ENCODE peak calls at places on chromosomes 4 and X, in seven cellular contexts. J is CD8-positive, alpha-beta T cell; U is body of pancreas; W is CD4-positive, CD25-positive, alpha-beta regulatory T cell; H is MM.1S; E is tibial artery; P is SK-N-SH. M is an unnamed sample. For H3K4me1 and H3K9me3, the result is how much of the 10 kb centered on the place peaks cover.

GRCh38 chr4:95963456-95963855 is 123.6 kb downstream of the PDHA2 start:
- DNase-seq in J (no peak), U (no peak), W (no peak), H (no peak), E (no peak), P (no peak), M (no peak)

GRCh38 chr4:161762796-161763195 is 401.0 kb downstream of the FSTL5 start:
- DNase-seq in J (no peak), U (no peak), W (no peak), H (no peak), E (no peak), P (no peak), M (no peak)

GRCh38 chr4:130257271-130257670 is 1161.3 kb downstream of the C4orf33 start:
- DNase-seq in J (no peak), U (no peak), W (no peak), H (no peak), E (no peak), P (no peak), M (no peak)

GRCh38 chr4:188336891-188337290 is 197.7 kb downstream of the TRIML1 start:
- DNase-seq in J (no peak), U (no peak), W (no peak), H (no peak), E (no peak), P (no peak), M (no peak)

GRCh38 chrX:29662101-29662500 is 553.3 kb upstream of the MAGEB2 start:
- DNase-seq in J (no peak), U (no peak), W (no peak), H (no peak), E (no peak), P (no peak), M (no peak)

GRCh38 chr4:40348000-40348399 is 12.9 kb downstream of the CHRNA9 start:
- DNase-seq in J (no peak), U (no peak), W (no peak), H (no peak), E (no peak), P (no peak), M (no peak)

GRCh38 chr4:87916636-87917035 is 58.9 kb upstream of the SPP1 start:
- DNase-seq in J (no peak), U (peak), W (no peak), H (no peak), E (no peak), P (no peak), M (no peak)

GRCh38 chrX:16658284-16658683 is 8.3 kb downstream of the S100G start:
- DNase-seq in J (no peak), U (no peak), W (no peak), H (no peak), E (no peak), P (no peak), M (no peak)

GRCh38 chr4:125952631-125953030 is 637.9 kb downstream of the FAT4 start:
- DNase-seq in J (no peak), U (no peak), W (no peak), H (no peak), E (no peak), P (no peak), M (no peak)

GRCh38 chr4:151484396-151485102 is 75.6 kb downstream of the FHIP1A start:
- DNase-seq in J (no peak), U (no peak), W (no peak), H (no peak), E (no peak), P (no peak), M (peak)

GRCh38 chr4:87971866-87972265 is 3.6 kb upstream of the SPP1 start:
- DNase-seq in J (no peak), U (no peak), W (no peak), H (no peak), E (no peak), P (no peak), M (no peak)

GRCh38 chr4:181289203-181289602 is 954.0 kb upstream of the TENM3 start:
- DNase-seq in J (no peak), U (no peak), W (no peak), H (no peak), E (no peak), P (no peak), M (no peak)

GRCh38 chrX:17923546-17923945 is 62.4 kb upstream of the RAI2 start:
- DNase-seq in J (no peak), U (no peak), W (no peak), H (peak), E (no peak), P (peak), M (no peak)

GRCh38 chrX:125378205-125378604 is 58.5 kb downstream of the TEX13C start:
- DNase-seq in J (no peak), U (no peak), W (no peak), H (no peak), E (no peak), P (no peak), M (peak)

GRCh38 chrX:119398974-119399771 is at the start of gene SLC25A43:
- DNase-seq in J (peak), U (peak), W (no peak), H (peak), E (peak), P (peak), M (peak)

GRCh38 chrX:119399772-119400101 is 601 bp downstream of the SLC25A43 start:
- DNase-seq in J (no peak), U (no peak), W (no peak), H (no peak), E (no peak), P (no peak), M (no peak)

GRCh38 chrX:119401569-119401968 is 2.4 kb downstream of the SLC25A43 start:
- DNase-seq in J (no peak), U (no peak), W (no peak), H (no peak), E (no peak), P (no peak), M (no peak)

GRCh38 chrX:119402588-119402987 is 3.5 kb downstream of the SLC25A43 start:
- DNase-seq in J (no peak), U (no peak), W (no peak), H (no peak), E (no peak), P (no peak), M (no peak)

GRCh38 chrX:119398587-119398973 is 556 bp upstream of the SLC25A43 start:
- DNase-seq in J (no peak), U (peak), W (no peak), H (no peak), E (no peak), P (no peak), M (no peak)
- H3K4me3 ChIP-seq in J (peak), U (no peak), W (peak), H (peak), E (peak), P (peak), M (peak)

GRCh38 chr4:7902826-7903225 is 36.8 kb downstream of the AFAP1 start:
- DNase-seq in J (no peak), U (no peak), W (no peak), H (no peak), E (no peak), P (no peak), M (no peak)
- H3K4me1 ChIP-seq in J (under half), U (under half), W (under half), H (under half), E (half or more), P (half or more), M (half or more)

DNA sequence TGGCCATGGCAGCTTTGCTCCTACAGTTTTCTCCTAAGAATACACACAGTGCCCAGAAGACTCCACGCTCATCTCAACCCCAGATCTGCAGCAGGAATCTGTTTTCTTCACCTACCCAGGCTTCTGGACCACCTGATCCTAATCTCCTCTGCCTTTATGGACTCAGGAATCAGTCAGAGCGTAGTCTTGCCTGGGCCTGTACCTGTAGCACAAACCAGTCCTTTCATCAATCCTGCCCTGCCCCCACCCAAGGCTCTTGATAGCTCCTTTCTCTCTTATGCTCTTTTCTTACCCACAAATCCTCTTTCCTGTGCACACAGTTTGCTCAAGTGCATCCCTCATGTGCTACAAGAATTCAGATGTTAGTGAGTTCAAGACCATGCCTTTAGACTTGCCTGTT is 89.7 kb downstream of the ZNF718 start:
- DNase-seq in J (no peak), U (no peak), W (no peak), H (no peak), E (no peak), P (no peak), M (no peak)
- H3K9me3 ChIP-seq in J (under half), U (under half), W (half or more), H (under half), E (under half), P (under half), M (under half)

DNA sequence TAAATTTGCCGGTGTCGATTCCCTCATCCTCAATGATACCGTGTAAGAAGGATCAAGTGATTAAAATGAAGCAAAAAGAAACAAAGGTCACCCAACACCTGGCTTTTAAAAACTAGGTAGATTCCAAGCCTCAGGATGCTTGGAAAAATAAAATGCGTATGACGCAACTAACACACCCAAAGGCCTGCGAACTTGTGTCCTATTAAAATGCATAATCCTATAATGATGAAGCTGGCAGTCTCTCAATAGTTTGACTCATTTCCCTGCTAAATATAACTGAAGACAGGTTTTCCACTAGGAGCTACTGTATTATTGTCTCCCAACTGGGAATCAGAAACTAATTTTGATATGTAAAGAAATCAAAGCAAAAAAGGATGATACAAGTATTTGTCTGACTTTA is 263.2 kb downstream of the DHX15 start:
- DNase-seq in J (no peak), U (no peak), W (no peak), H (no peak), E (no peak), P (no peak), M (peak)
- H3K4me3 ChIP-seq in J (no peak), U (no peak), W (no peak), H (no peak), E (no peak), P (no peak), M (no peak)

GRCh38 chr4:2795558-2796260 is 2.8 kb downstream of the SH3BP2 start:
- DNase-seq in J (no peak), U (no peak), W (no peak), H (no peak), E (peak), P (peak), M (no peak)

GRCh38 chr4:2797188-2797544 is 4.3 kb downstream of the SH3BP2 start:
- DNase-seq in J (no peak), U (peak), W (no peak), H (no peak), E (peak), P (peak), M (no peak)

GRCh38 chr4:2797545-2798305 is 4.8 kb downstream of the SH3BP2 start:
- DNase-seq in J (no peak), U (peak), W (peak), H (no peak), E (peak), P (peak), M (no peak)

GRCh38 chr4:2794707-2795557 is 2.0 kb downstream of the SH3BP2 start:
- DNase-seq in J (no peak), U (peak), W (no peak), H (no peak), E (peak), P (no peak), M (no peak)

GRCh38 chr4:2796261-2797187 is 3.6 kb downstream of the SH3BP2 start:
- DNase-seq in J (no peak), U (peak), W (no peak), H (no peak), E (peak), P (peak), M (no peak)
- H3K4me1 ChIP-seq in J (half or more), U (half or more), W (half or more), H (under half), E (half or more), P (half or more), M (under half)

DNA sequence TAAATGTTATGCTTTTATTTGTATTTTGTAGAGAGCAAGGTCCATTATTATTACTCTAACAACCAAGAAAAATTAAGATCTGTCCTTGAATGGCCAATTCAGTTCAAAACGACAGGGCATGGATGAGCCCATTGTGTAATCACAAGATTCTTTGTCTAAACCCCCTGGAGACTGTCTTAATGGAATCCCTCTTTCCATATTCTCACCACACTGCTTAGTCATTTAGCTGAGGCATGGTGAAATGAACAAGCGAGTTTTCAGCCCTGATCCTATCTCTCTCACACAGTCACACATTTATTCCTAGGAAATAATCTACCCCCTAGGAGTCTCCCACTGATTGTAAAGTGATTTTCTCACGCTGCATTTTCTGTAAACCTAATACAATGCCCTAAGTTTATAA is 119.9 kb upstream of the PCDH7 start:
- DNase-seq in J (no peak), U (no peak), W (no peak), H (no peak), E (no peak), P (no peak), M (peak)
- H3K9me3 ChIP-seq in J (under half), U (under half), W (under half), H (under half), E (under half), P (under half), M (under half)

DNA sequence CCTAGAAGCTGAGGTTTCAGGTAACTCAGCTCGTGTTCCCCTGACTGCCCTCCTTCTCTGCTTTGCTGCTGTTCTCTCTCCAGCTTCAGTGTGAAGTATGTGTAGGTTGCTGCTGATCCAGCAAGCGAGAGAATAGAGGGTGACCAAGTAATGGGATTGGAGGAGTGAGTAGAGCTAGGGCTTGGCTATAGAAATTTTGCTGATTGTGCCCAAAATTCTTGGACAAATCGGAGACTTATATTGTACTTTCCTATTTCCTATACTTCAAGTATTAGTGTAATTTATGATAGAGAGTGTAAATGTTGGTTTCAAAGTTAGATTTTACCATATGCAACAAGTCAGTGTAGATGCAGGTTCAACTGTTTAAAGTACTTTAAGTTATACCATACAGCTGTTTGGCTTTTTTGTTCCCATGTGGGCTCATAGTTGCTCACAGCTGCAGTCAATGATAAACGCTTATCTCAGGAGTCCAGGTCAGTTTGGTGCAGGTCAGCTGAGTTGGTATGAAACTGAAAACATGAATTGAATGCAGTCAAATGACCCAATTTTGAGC is 48.0 kb downstream of the RAPGEF2 start:
- DNase-seq in J (no peak), U (peak), W (no peak), H (peak), E (no peak), P (no peak), M (no peak)
- H3K4me3 ChIP-seq in J (no peak), U (no peak), W (no peak), H (no peak), E (no peak), P (no peak), M (no peak)

DNA sequence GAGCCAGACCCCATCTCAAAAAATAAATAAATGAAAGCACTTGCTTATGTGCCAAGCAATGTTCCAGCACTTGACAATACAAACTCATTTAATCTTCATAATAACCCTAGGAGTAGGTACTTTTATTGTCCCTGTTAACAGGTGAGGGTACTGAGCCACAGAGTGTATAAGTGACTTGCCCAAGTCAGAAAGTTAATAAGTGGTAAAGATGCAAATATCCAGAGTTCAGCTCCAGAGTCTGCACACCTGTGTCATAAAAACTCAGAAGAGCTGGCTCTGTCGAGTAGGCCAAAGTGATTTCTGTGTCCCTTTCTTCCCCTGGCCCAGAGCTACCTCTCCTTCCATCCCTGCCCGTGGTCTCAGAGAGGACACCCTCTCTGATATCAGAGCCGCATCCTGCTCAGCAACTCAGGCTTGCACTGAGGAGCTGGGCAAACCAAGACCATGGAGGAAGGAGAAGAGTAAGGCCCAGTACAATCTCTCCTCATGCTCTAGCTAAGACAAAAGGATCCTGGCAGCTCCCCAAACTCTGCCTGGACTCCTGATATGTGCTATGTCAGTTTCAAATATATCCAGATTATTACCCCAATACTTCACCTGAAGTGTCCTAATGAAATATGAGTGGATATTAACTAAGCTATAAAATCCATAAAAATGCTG is 136.3 kb downstream of the HS6ST2 start:
- DNase-seq in J (no peak), U (no peak), W (no peak), H (no peak), E (no peak), P (no peak), M (no peak)
- H3K4me1 ChIP-seq in J (under half), U (under half), W (under half), H (under half), E (under half), P (under half), M (under half)